ENCODE peak calls at places on chromosomes 4 and X, in five cellular contexts. D, S, A, H and F are unnamed samples.

GRCh38 chr4:35725131-35725530 is 519.2 kb downstream of the ARAP2 start:
- DNase-seq in A (no peak), D (no peak), H (no peak), S (no peak), F (no peak)

GRCh38 chrX:41603591-41603990 is 85.2 kb upstream of the GPR34 start:
- DNase-seq in D (no peak), S (no peak), A (no peak), H (no peak), F (no peak)

GRCh38 chrX:19040373-19040772 is 56.5 kb upstream of the PHKA2 start:
- DNase-seq in S (no peak), A (no peak), D (no peak), H (no peak), F (no peak)

GRCh38 chr4:148302416-148302815 is 139.8 kb downstream of the NR3C2 start:
- DNase-seq in S (no peak), D (no peak), H (no peak), A (no peak), F (no peak)

GRCh38 chr4:131302108-131302507 is 1847.0 kb upstream of the PCDH10 start:
- DNase-seq in D (no peak), H (peak; percentile 42), S (no peak), A (no peak), F (no peak)

GRCh38 chr4:111802191-111802590 is 343.1 kb upstream of the FAM241A start:
- DNase-seq in D (no peak), H (no peak), A (no peak), S (no peak), F (no peak)

GRCh38 chrX:125262836-125263235 is 56.8 kb upstream of the TEX13C start:
- DNase-seq in S (no peak), A (no peak), D (no peak), H (no peak), F (no peak)

GRCh38 chr4:79964020-79964714 is 108.9 kb downstream of the ANTXR2 start:
- DNase-seq in A (no peak), D (no peak), S (no peak), H (no peak), F (no peak)

GRCh38 chr4:36041340-36041739 is 203.0 kb downstream of the ARAP2 start:
- DNase-seq in S (no peak), A (no peak), D (no peak), H (no peak), F (no peak)

GRCh38 chr4:132642196-132642817 is 506.8 kb upstream of the PCDH10 start:
- DNase-seq in A (peak; percentile 71), S (no peak), H (peak; percentile 36), D (no peak), F (no peak)

GRCh38 chr4:76974150-76974549 is 24.6 kb downstream of the SEPTIN11 start:
- DNase-seq in S (no peak), A (no peak), D (no peak), H (no peak), F (no peak)
- H3K27ac ChIP-seq in S (no peak overlapping the region), A (no peak overlapping the region), D (no peak overlapping the region), H (no peak overlapping the region), F (no peak overlapping the region)

DNA sequence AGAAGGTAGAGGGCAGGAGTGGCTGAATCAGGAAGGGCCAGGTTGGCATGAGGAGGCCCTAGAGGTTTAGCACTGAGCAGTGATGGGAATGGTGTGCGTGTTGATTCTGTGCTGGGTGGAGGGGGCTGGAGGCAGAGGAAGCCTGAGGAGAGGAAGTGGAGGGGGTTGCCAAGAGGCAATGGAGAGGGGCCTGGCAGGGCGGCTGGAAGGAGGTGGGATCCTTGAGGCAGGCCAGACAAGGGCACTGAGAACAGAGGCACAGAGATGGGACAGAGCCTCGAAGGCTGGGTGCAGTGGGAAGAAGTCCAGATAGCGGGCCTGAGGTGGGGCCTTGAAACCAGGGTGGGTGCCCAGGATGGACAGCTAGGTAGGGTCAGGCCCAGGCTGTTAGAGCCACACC is 24.3 kb downstream of the SH3BP2 start:
- DNase-seq in H (no peak), A (no peak), D (no peak), S (no peak), F (peak; percentile 14)
- H3K27ac ChIP-seq in H (no peak overlapping the region), A (no peak overlapping the region), D (no peak overlapping the region), S (no peak overlapping the region), F (no peak overlapping the region)

DNA sequence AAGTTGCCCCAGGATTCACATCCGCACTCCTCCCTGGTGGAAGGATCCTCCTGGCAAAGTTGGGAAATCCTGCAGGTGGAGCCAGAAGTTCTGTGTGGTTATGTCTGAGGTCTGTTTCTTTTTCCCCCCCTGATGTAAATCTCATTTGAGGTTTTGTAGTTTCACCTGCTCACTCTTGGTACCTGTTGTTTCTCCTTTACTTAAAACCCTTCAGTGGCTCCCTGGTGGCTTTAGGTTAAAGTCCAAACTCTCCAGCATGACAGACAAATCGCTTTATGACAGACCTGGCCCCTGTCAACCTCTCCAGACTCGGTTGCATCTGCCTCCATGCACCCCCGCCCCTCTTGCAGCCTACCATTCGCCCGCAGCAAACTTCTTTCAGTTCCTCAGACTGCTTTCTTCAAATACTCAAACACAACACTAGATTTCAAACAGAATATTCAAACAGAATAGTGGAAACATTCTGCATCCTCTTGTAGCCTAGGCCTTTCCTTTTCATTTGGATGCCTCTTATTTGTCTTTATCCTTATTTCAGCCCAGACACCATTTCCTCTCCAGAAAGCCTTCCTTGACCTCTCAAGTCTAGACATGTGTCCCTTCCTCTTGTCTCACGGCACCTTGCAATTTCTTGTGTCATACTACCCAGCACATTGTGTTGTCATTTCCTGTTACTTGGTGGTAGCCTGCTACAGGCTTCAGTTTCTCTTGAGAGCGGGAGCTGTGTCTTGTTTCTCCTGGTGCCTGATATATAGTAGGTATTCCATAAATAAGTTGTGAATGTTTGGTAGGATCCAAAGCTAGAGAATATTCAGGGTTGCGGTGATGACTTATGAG is 24.8 kb downstream of the IL13RA1 start:
- DNase-seq in S (no peak), A (no peak), D (no peak), H (no peak), F (no peak)
- H3K27ac ChIP-seq in S (no peak overlapping the region), A (no peak overlapping the region), D (no peak overlapping the region), H (no peak overlapping the region), F (no peak overlapping the region)

DNA sequence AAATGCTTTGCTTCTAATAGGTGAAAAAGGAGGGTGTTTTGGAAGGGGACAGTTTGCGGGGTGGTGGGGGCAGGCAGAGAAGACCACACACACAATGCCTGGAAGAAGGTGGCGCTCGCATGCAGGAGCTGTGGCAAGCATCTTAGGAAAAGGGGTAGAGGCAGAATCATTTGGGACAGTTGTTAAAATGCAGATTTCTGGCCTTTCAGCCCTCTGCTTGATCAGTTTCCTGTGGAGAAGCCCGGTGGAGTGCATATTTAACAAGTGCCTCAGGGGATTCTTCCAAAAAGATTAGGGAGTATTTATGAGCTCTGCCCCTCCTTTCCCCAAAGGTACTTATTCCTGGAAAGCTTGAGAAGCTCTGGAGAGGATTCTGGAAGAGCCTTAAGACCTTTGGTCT is 4.8 kb downstream of the NOCT start:
- DNase-seq in D (no peak), S (no peak), A (no peak), H (no peak), F (no peak)
- H3K27ac ChIP-seq in D (no peak overlapping the region), S (no peak overlapping the region), A (no peak overlapping the region), H (no peak overlapping the region), F (no peak overlapping the region)

GRCh38 chr4:152462715-152463114 is 73.2 kb downstream of the FBXW7 start:
- DNase-seq in A (no peak), D (no peak), S (no peak), H (no peak), F (no peak)

GRCh38 chr4:152460488-152460887 is 75.4 kb downstream of the FBXW7 start:
- DNase-seq in A (no peak), H (no peak), D (no peak), S (no peak), F (no peak)

GRCh38 chr4:152462047-152462446 is 73.8 kb downstream of the FBXW7 start:
- DNase-seq in H (no peak), S (no peak), D (no peak), A (no peak), F (no peak)

GRCh38 chr4:152464030-152464823 is 71.7 kb downstream of the FBXW7 start:
- DNase-seq in A (no peak), H (no peak), S (no peak), D (no peak), F (no peak)

DNA sequence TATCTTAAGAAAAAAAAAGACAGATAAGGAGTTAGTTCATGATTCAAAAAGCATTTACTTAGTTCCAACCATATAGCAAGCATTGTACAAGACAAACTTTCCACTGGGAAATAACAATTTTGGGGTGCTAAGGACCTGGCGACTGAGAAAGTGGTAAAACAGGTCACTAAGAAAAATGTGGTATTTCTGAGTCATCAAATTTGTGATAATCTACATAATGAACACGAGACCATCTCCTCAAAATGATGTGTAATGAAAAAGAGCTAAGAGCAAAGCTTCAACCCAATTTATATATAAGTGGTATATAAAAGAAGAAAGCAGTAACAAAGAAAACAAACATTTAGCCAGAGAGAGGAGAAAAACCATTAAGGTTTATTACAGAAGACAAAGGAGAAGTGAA is 72.3 kb downstream of the FBXW7 start:
- DNase-seq in A (no peak), H (no peak), D (no peak), S (no peak), F (no peak)
- H3K27ac ChIP-seq in A (no peak overlapping the region), H (no peak overlapping the region), D (no peak overlapping the region), S (no peak overlapping the region), F (no peak overlapping the region)

DNA sequence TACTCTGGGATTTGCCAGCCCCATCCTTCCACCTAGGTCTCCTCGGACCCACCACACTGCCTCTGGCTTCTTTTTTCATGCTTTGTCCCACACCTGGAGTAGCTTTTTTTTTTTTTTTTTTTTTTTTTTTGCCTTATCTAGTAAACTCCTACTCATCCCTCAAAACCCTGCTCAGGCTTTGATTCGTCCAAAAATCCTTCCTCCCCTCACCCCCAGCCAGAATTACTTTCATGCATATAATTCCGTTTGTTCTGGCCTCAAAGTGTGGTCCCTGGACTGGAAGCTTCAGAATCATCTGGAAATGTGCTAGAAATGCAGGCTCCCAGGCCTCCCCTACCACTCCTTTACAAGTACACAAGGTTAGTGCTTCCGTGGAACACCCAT is 320.1 kb downstream of the PTTG2 start:
- DNase-seq in D (no peak), H (no peak), A (no peak), S (no peak), F (no peak)
- H3K27ac ChIP-seq in D (no peak overlapping the region), H (no peak overlapping the region), A (no peak overlapping the region), S (no peak overlapping the region), F (no peak overlapping the region)

DNA sequence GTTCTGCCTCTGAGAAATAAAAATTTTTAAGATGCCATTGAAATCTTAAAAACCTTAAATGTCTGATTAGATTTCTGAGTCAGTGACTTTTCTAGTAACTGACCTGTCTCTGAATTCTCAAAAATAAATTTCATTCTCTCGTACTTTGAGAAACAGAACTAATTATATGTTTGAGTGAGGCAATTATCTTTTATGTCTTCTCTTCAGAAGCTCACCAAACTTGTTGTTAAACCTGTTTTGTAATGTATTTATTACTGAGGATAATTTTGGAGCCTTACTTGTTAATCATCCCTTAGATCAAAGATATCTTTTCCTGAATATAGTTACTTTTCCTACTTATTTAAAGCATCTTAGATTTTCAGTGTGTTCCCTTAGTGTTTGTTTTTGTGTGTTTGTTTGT is 64.5 kb upstream of the MMAA start:
- DNase-seq in S (no peak), D (no peak), A (no peak), H (no peak), F (no peak)
- H3K27ac ChIP-seq in S (no peak overlapping the region), D (no peak overlapping the region), A (no peak overlapping the region), H (no peak overlapping the region), F (no peak overlapping the region)